ENCODE peak calls at places on chromosomes 7 and 10, in ten cellular contexts. One of them, this sample, is unnamed.
A peak's percentile ranks its signal among the peaks of the same experiment; 100 is the strongest.

GRCh38 chr7:112070674-112071256 is 135.4 kb downstream of the DOCK4 start:
- DNase-seq in adipocyte: no peak
- DNase-seq in T-helper 9 cell: no peak
- DNase-seq in activated T-helper 1 cell treated with anti-CD3 and anti-CD28 coated beads, Interleukin-2, amount 50 U/mL, for 16 hours: no peak
- DNase-seq in LoVo: no peak
- DNase-seq in B cell: no peak
- DNase-seq in PC-3: no peak
- DNase-seq in naive B cell: no peak
- DNase-seq in stimulated activated CD4-positive, alpha-beta T cell treated with anti-CD3 and anti-CD28 coated beads, Interleukin-1b, Interleukin-23, amount 100 ng/mL, for 24 hours: no peak
- DNase-seq in BE2C: no peak
- DNase-seq in this sample: no peak

GRCh38 chr10:9253121-9253520 is 1198.6 kb downstream of the GATA3 start:
- DNase-seq in LoVo: peak; percentile 81
- DNase-seq in B cell: no peak
- DNase-seq in BE2C: no peak
- DNase-seq in adipocyte: peak; percentile 32
- DNase-seq in activated T-helper 1 cell treated with anti-CD3 and anti-CD28 coated beads, Interleukin-2, amount 50 U/mL, for 16 hours: no peak
- DNase-seq in naive B cell: no peak
- DNase-seq in PC-3: peak; percentile 3
- DNase-seq in T-helper 9 cell: no peak
- DNase-seq in stimulated activated CD4-positive, alpha-beta T cell treated with anti-CD3 and anti-CD28 coated beads, Interleukin-1b, Interleukin-23, amount 100 ng/mL, for 24 hours: no peak
- DNase-seq in this sample: peak; percentile 14

GRCh38 chr7:34837316-34837715 is 179.3 kb downstream of the NPSR1 start:
- DNase-seq in LoVo: no peak
- DNase-seq in BE2C: no peak
- DNase-seq in stimulated activated CD4-positive, alpha-beta T cell treated with anti-CD3 and anti-CD28 coated beads, Interleukin-1b, Interleukin-23, amount 100 ng/mL, for 24 hours: no peak
- DNase-seq in T-helper 9 cell: no peak
- DNase-seq in PC-3: peak; percentile 45
- DNase-seq in B cell: no peak
- DNase-seq in activated T-helper 1 cell treated with anti-CD3 and anti-CD28 coated beads, Interleukin-2, amount 50 U/mL, for 16 hours: no peak
- DNase-seq in adipocyte: no peak
- DNase-seq in naive B cell: no peak
- DNase-seq in this sample: no peak

GRCh38 chr7:83835424-83835823 is 186.5 kb upstream of the SEMA3E start:
- DNase-seq in T-helper 9 cell: no peak
- DNase-seq in LoVo: no peak
- DNase-seq in activated T-helper 1 cell treated with anti-CD3 and anti-CD28 coated beads, Interleukin-2, amount 50 U/mL, for 16 hours: no peak
- DNase-seq in stimulated activated CD4-positive, alpha-beta T cell treated with anti-CD3 and anti-CD28 coated beads, Interleukin-1b, Interleukin-23, amount 100 ng/mL, for 24 hours: no peak
- DNase-seq in PC-3: no peak
- DNase-seq in naive B cell: no peak
- DNase-seq in B cell: no peak
- DNase-seq in adipocyte: no peak
- DNase-seq in BE2C: no peak
- DNase-seq in this sample: peak; percentile 17

GRCh38 chr10:119201233-119201632 is 6.1 kb upstream of the GRK5 start:
- DNase-seq in T-helper 9 cell: no peak
- DNase-seq in activated T-helper 1 cell treated with anti-CD3 and anti-CD28 coated beads, Interleukin-2, amount 50 U/mL, for 16 hours: no peak
- DNase-seq in PC-3: peak; percentile 40
- DNase-seq in naive B cell: no peak
- DNase-seq in adipocyte: no peak
- DNase-seq in LoVo: no peak
- DNase-seq in B cell: no peak
- DNase-seq in stimulated activated CD4-positive, alpha-beta T cell treated with anti-CD3 and anti-CD28 coated beads, Interleukin-1b, Interleukin-23, amount 100 ng/mL, for 24 hours: no peak
- DNase-seq in BE2C: no peak
- DNase-seq in this sample: peak; percentile 72

GRCh38 chr10:52883996-52884871 is 111.7 kb upstream of the MBL2 start:
- DNase-seq in PC-3: peak; percentile 100
- DNase-seq in stimulated activated CD4-positive, alpha-beta T cell treated with anti-CD3 and anti-CD28 coated beads, Interleukin-1b, Interleukin-23, amount 100 ng/mL, for 24 hours: no peak
- DNase-seq in B cell: no peak
- DNase-seq in BE2C: peak; percentile 28
- DNase-seq in LoVo: peak; percentile 88
- DNase-seq in adipocyte: peak; percentile 73
- DNase-seq in activated T-helper 1 cell treated with anti-CD3 and anti-CD28 coated beads, Interleukin-2, amount 50 U/mL, for 16 hours: no peak
- DNase-seq in T-helper 9 cell: no peak
- DNase-seq in naive B cell: no peak
- DNase-seq in this sample: peak; percentile 97

GRCh38 chr7:99126921-99127553 is 16.9 kb downstream of the SMURF1 start:
- DNase-seq in LoVo: no peak
- DNase-seq in PC-3: no peak
- DNase-seq in naive B cell: no peak
- DNase-seq in BE2C: no peak
- DNase-seq in stimulated activated CD4-positive, alpha-beta T cell treated with anti-CD3 and anti-CD28 coated beads, Interleukin-1b, Interleukin-23, amount 100 ng/mL, for 24 hours: no peak
- DNase-seq in T-helper 9 cell: no peak
- DNase-seq in adipocyte: no peak
- DNase-seq in B cell: no peak
- DNase-seq in activated T-helper 1 cell treated with anti-CD3 and anti-CD28 coated beads, Interleukin-2, amount 50 U/mL, for 16 hours: no peak
- DNase-seq in this sample: no peak

GRCh38 chr10:30431435-30431911 is 2.5 kb upstream of the MAP3K8 start:
- DNase-seq in LoVo: peak; percentile 74
- DNase-seq in stimulated activated CD4-positive, alpha-beta T cell treated with anti-CD3 and anti-CD28 coated beads, Interleukin-1b, Interleukin-23, amount 100 ng/mL, for 24 hours: no peak
- DNase-seq in activated T-helper 1 cell treated with anti-CD3 and anti-CD28 coated beads, Interleukin-2, amount 50 U/mL, for 16 hours: no peak
- DNase-seq in B cell: no peak
- DNase-seq in BE2C: no peak
- DNase-seq in PC-3: no peak
- DNase-seq in T-helper 9 cell: no peak
- DNase-seq in naive B cell: no peak
- DNase-seq in adipocyte: no peak
- DNase-seq in this sample: peak; percentile 54

GRCh38 chr7:66125052-66125694 is 10.5 kb downstream of the CRCP start:
- DNase-seq in LoVo: no peak
- DNase-seq in naive B cell: no peak
- DNase-seq in BE2C: peak; percentile 45
- DNase-seq in adipocyte: no peak
- DNase-seq in activated T-helper 1 cell treated with anti-CD3 and anti-CD28 coated beads, Interleukin-2, amount 50 U/mL, for 16 hours: no peak
- DNase-seq in PC-3: no peak
- DNase-seq in B cell: no peak
- DNase-seq in stimulated activated CD4-positive, alpha-beta T cell treated with anti-CD3 and anti-CD28 coated beads, Interleukin-1b, Interleukin-23, amount 100 ng/mL, for 24 hours: no peak
- DNase-seq in T-helper 9 cell: no peak
- DNase-seq in this sample: no peak

GRCh38 chr7:157140118-157140905 is 1.6 kb downstream of the UBE3C start:
- DNase-seq in activated T-helper 1 cell treated with anti-CD3 and anti-CD28 coated beads, Interleukin-2, amount 50 U/mL, for 16 hours: no peak
- DNase-seq in B cell: no peak
- DNase-seq in LoVo: no peak
- DNase-seq in naive B cell: peak; percentile 7
- DNase-seq in adipocyte: no peak
- DNase-seq in stimulated activated CD4-positive, alpha-beta T cell treated with anti-CD3 and anti-CD28 coated beads, Interleukin-1b, Interleukin-23, amount 100 ng/mL, for 24 hours: no peak
- DNase-seq in PC-3: no peak
- DNase-seq in T-helper 9 cell: no peak
- DNase-seq in BE2C: no peak
- DNase-seq in this sample: no peak

GRCh38 chr7:14598978-14599377 is 303.6 kb downstream of the DGKB start:
- DNase-seq in adipocyte: no peak
- DNase-seq in B cell: no peak
- DNase-seq in BE2C: no peak
- DNase-seq in PC-3: peak; percentile 50
- DNase-seq in activated T-helper 1 cell treated with anti-CD3 and anti-CD28 coated beads, Interleukin-2, amount 50 U/mL, for 16 hours: no peak
- DNase-seq in stimulated activated CD4-positive, alpha-beta T cell treated with anti-CD3 and anti-CD28 coated beads, Interleukin-1b, Interleukin-23, amount 100 ng/mL, for 24 hours: no peak
- DNase-seq in LoVo: no peak
- DNase-seq in naive B cell: no peak
- DNase-seq in T-helper 9 cell: no peak
- DNase-seq in this sample: peak; percentile 21

GRCh38 chr7:74320645-74321178 is 31.5 kb downstream of the CLIP2 start:
- DNase-seq in BE2C: no peak
- DNase-seq in LoVo: no peak
- DNase-seq in B cell: no peak
- DNase-seq in adipocyte: no peak
- DNase-seq in naive B cell: no peak
- DNase-seq in PC-3: no peak
- DNase-seq in T-helper 9 cell: no peak
- DNase-seq in stimulated activated CD4-positive, alpha-beta T cell treated with anti-CD3 and anti-CD28 coated beads, Interleukin-1b, Interleukin-23, amount 100 ng/mL, for 24 hours: no peak
- DNase-seq in activated T-helper 1 cell treated with anti-CD3 and anti-CD28 coated beads, Interleukin-2, amount 50 U/mL, for 16 hours: no peak
- DNase-seq in this sample: no peak

GRCh38 chr10:109429956-109430760 is 493.2 kb downstream of the XPNPEP1 start:
- DNase-seq in PC-3: peak; percentile 87
- DNase-seq in activated T-helper 1 cell treated with anti-CD3 and anti-CD28 coated beads, Interleukin-2, amount 50 U/mL, for 16 hours: no peak
- DNase-seq in naive B cell: no peak
- DNase-seq in BE2C: no peak
- DNase-seq in T-helper 9 cell: no peak
- DNase-seq in LoVo: no peak
- DNase-seq in adipocyte: peak; percentile 44
- DNase-seq in stimulated activated CD4-positive, alpha-beta T cell treated with anti-CD3 and anti-CD28 coated beads, Interleukin-1b, Interleukin-23, amount 100 ng/mL, for 24 hours: no peak
- DNase-seq in B cell: no peak
- DNase-seq in this sample: peak; percentile 2

GRCh38 chr10:12668634-12669033 is 319.3 kb downstream of the CAMK1D start:
- DNase-seq in activated T-helper 1 cell treated with anti-CD3 and anti-CD28 coated beads, Interleukin-2, amount 50 U/mL, for 16 hours: no peak
- DNase-seq in PC-3: no peak
- DNase-seq in B cell: no peak
- DNase-seq in LoVo: no peak
- DNase-seq in T-helper 9 cell: no peak
- DNase-seq in BE2C: no peak
- DNase-seq in naive B cell: no peak
- DNase-seq in adipocyte: no peak
- DNase-seq in stimulated activated CD4-positive, alpha-beta T cell treated with anti-CD3 and anti-CD28 coated beads, Interleukin-1b, Interleukin-23, amount 100 ng/mL, for 24 hours: no peak
- DNase-seq in this sample: no peak

GRCh38 chr7:12839508-12840153 is 152.2 kb downstream of the ARL4A start:
- DNase-seq in adipocyte: no peak
- DNase-seq in stimulated activated CD4-positive, alpha-beta T cell treated with anti-CD3 and anti-CD28 coated beads, Interleukin-1b, Interleukin-23, amount 100 ng/mL, for 24 hours: no peak
- DNase-seq in PC-3: peak; percentile 16
- DNase-seq in BE2C: no peak
- DNase-seq in B cell: no peak
- DNase-seq in naive B cell: no peak
- DNase-seq in LoVo: no peak
- DNase-seq in T-helper 9 cell: no peak
- DNase-seq in activated T-helper 1 cell treated with anti-CD3 and anti-CD28 coated beads, Interleukin-2, amount 50 U/mL, for 16 hours: no peak
- DNase-seq in this sample: no peak

GRCh38 chr7:47482013-47482761 is 99.7 kb downstream of the TNS3 start:
- DNase-seq in B cell: peak; percentile 53
- DNase-seq in T-helper 9 cell: no peak
- DNase-seq in adipocyte: peak; percentile 88
- DNase-seq in LoVo: peak; percentile 73
- DNase-seq in PC-3: peak; percentile 83
- DNase-seq in activated T-helper 1 cell treated with anti-CD3 and anti-CD28 coated beads, Interleukin-2, amount 50 U/mL, for 16 hours: no peak
- DNase-seq in BE2C: peak; percentile 77
- DNase-seq in stimulated activated CD4-positive, alpha-beta T cell treated with anti-CD3 and anti-CD28 coated beads, Interleukin-1b, Interleukin-23, amount 100 ng/mL, for 24 hours: no peak
- DNase-seq in naive B cell: no peak
- DNase-seq in this sample: peak; percentile 86

GRCh38 chr7:133836666-133837065 is 290.5 kb upstream of the LRGUK start:
- DNase-seq in adipocyte: no peak
- DNase-seq in naive B cell: no peak
- DNase-seq in LoVo: no peak
- DNase-seq in PC-3: no peak
- DNase-seq in stimulated activated CD4-positive, alpha-beta T cell treated with anti-CD3 and anti-CD28 coated beads, Interleukin-1b, Interleukin-23, amount 100 ng/mL, for 24 hours: no peak
- DNase-seq in BE2C: peak; percentile 59
- DNase-seq in activated T-helper 1 cell treated with anti-CD3 and anti-CD28 coated beads, Interleukin-2, amount 50 U/mL, for 16 hours: no peak
- DNase-seq in B cell: no peak
- DNase-seq in T-helper 9 cell: no peak
- DNase-seq in this sample: no peak

GRCh38 chr10:5861269-5862031 is 28.2 kb downstream of the ANKRD16 start:
- DNase-seq in stimulated activated CD4-positive, alpha-beta T cell treated with anti-CD3 and anti-CD28 coated beads, Interleukin-1b, Interleukin-23, amount 100 ng/mL, for 24 hours: no peak
- DNase-seq in adipocyte: peak; percentile 68
- DNase-seq in naive B cell: no peak
- DNase-seq in T-helper 9 cell: no peak
- DNase-seq in LoVo: peak; percentile 67
- DNase-seq in BE2C: no peak
- DNase-seq in B cell: no peak
- DNase-seq in activated T-helper 1 cell treated with anti-CD3 and anti-CD28 coated beads, Interleukin-2, amount 50 U/mL, for 16 hours: no peak
- DNase-seq in PC-3: peak; percentile 76
- DNase-seq in this sample: peak; percentile 83

GRCh38 chr10:22285130-22285529 is 31.1 kb upstream of the COMMD3 start:
- DNase-seq in activated T-helper 1 cell treated with anti-CD3 and anti-CD28 coated beads, Interleukin-2, amount 50 U/mL, for 16 hours: no peak
- DNase-seq in T-helper 9 cell: no peak
- DNase-seq in BE2C: no peak
- DNase-seq in stimulated activated CD4-positive, alpha-beta T cell treated with anti-CD3 and anti-CD28 coated beads, Interleukin-1b, Interleukin-23, amount 100 ng/mL, for 24 hours: no peak
- DNase-seq in LoVo: no peak
- DNase-seq in B cell: no peak
- DNase-seq in adipocyte: no peak
- DNase-seq in naive B cell: no peak
- DNase-seq in PC-3: no peak
- DNase-seq in this sample: no peak

GRCh38 chr10:30804478-30805055 is 175.0 kb upstream of the LYZL2 start:
- DNase-seq in activated T-helper 1 cell treated with anti-CD3 and anti-CD28 coated beads, Interleukin-2, amount 50 U/mL, for 16 hours: no peak
- DNase-seq in stimulated activated CD4-positive, alpha-beta T cell treated with anti-CD3 and anti-CD28 coated beads, Interleukin-1b, Interleukin-23, amount 100 ng/mL, for 24 hours: no peak
- DNase-seq in naive B cell: no peak
- DNase-seq in T-helper 9 cell: no peak
- DNase-seq in B cell: no peak
- DNase-seq in adipocyte: peak; percentile 70
- DNase-seq in PC-3: peak; percentile 5
- DNase-seq in BE2C: no peak
- DNase-seq in LoVo: no peak
- DNase-seq in this sample: peak; percentile 26

GRCh38 chr10:34333513-34333912 is 481.6 kb downstream of the PARD3 start:
- DNase-seq in LoVo: no peak
- DNase-seq in stimulated activated CD4-positive, alpha-beta T cell treated with anti-CD3 and anti-CD28 coated beads, Interleukin-1b, Interleukin-23, amount 100 ng/mL, for 24 hours: no peak
- DNase-seq in BE2C: no peak
- DNase-seq in activated T-helper 1 cell treated with anti-CD3 and anti-CD28 coated beads, Interleukin-2, amount 50 U/mL, for 16 hours: no peak
- DNase-seq in naive B cell: no peak
- DNase-seq in adipocyte: peak; percentile 81
- DNase-seq in B cell: no peak
- DNase-seq in T-helper 9 cell: no peak
- DNase-seq in PC-3: peak; percentile 97
- DNase-seq in this sample: peak; percentile 67

GRCh38 chr7:121431389-121431788 is 35.3 kb upstream of the FAM3C start:
- DNase-seq in B cell: no peak
- DNase-seq in BE2C: no peak
- DNase-seq in naive B cell: no peak
- DNase-seq in T-helper 9 cell: no peak
- DNase-seq in PC-3: no peak
- DNase-seq in activated T-helper 1 cell treated with anti-CD3 and anti-CD28 coated beads, Interleukin-2, amount 50 U/mL, for 16 hours: no peak
- DNase-seq in stimulated activated CD4-positive, alpha-beta T cell treated with anti-CD3 and anti-CD28 coated beads, Interleukin-1b, Interleukin-23, amount 100 ng/mL, for 24 hours: no peak
- DNase-seq in adipocyte: no peak
- DNase-seq in LoVo: no peak
- DNase-seq in this sample: no peak

GRCh38 chr7:33973235-33974015 is 68.1 kb downstream of the BMPER start:
- DNase-seq in stimulated activated CD4-positive, alpha-beta T cell treated with anti-CD3 and anti-CD28 coated beads, Interleukin-1b, Interleukin-23, amount 100 ng/mL, for 24 hours: no peak
- DNase-seq in PC-3: no peak
- DNase-seq in naive B cell: no peak
- DNase-seq in T-helper 9 cell: no peak
- DNase-seq in adipocyte: no peak
- DNase-seq in B cell: no peak
- DNase-seq in LoVo: no peak
- DNase-seq in BE2C: no peak
- DNase-seq in activated T-helper 1 cell treated with anti-CD3 and anti-CD28 coated beads, Interleukin-2, amount 50 U/mL, for 16 hours: no peak
- DNase-seq in this sample: peak; percentile 19

GRCh38 chr10:44416021-44416758 is 31.3 kb upstream of the CXCL12 start:
- DNase-seq in adipocyte: no peak
- DNase-seq in activated T-helper 1 cell treated with anti-CD3 and anti-CD28 coated beads, Interleukin-2, amount 50 U/mL, for 16 hours: no peak
- DNase-seq in LoVo: no peak
- DNase-seq in stimulated activated CD4-positive, alpha-beta T cell treated with anti-CD3 and anti-CD28 coated beads, Interleukin-1b, Interleukin-23, amount 100 ng/mL, for 24 hours: no peak
- DNase-seq in T-helper 9 cell: no peak
- DNase-seq in naive B cell: no peak
- DNase-seq in BE2C: no peak
- DNase-seq in B cell: no peak
- DNase-seq in PC-3: no peak
- DNase-seq in this sample: no peak

GRCh38 chr10:131703527-131703926 is 197.3 kb upstream of the PPP2R2D start:
- DNase-seq in PC-3: no peak
- DNase-seq in naive B cell: no peak
- DNase-seq in B cell: no peak
- DNase-seq in activated T-helper 1 cell treated with anti-CD3 and anti-CD28 coated beads, Interleukin-2, amount 50 U/mL, for 16 hours: no peak
- DNase-seq in LoVo: no peak
- DNase-seq in stimulated activated CD4-positive, alpha-beta T cell treated with anti-CD3 and anti-CD28 coated beads, Interleukin-1b, Interleukin-23, amount 100 ng/mL, for 24 hours: no peak
- DNase-seq in BE2C: no peak
- DNase-seq in T-helper 9 cell: no peak
- DNase-seq in adipocyte: no peak
- DNase-seq in this sample: no peak

GRCh38 chr7:30727061-30727945 is 24.6 kb upstream of the INMT start:
- DNase-seq in B cell: no peak
- DNase-seq in adipocyte: peak; percentile 27
- DNase-seq in PC-3: peak; percentile 32
- DNase-seq in activated T-helper 1 cell treated with anti-CD3 and anti-CD28 coated beads, Interleukin-2, amount 50 U/mL, for 16 hours: no peak
- DNase-seq in BE2C: no peak
- DNase-seq in stimulated activated CD4-positive, alpha-beta T cell treated with anti-CD3 and anti-CD28 coated beads, Interleukin-1b, Interleukin-23, amount 100 ng/mL, for 24 hours: no peak
- DNase-seq in T-helper 9 cell: peak; percentile 36
- DNase-seq in naive B cell: no peak
- DNase-seq in LoVo: no peak
- DNase-seq in this sample: no peak

GRCh38 chr7:108016841-108017775 is 14.1 kb upstream of the LAMB1 start:
- DNase-seq in BE2C: no peak
- DNase-seq in activated T-helper 1 cell treated with anti-CD3 and anti-CD28 coated beads, Interleukin-2, amount 50 U/mL, for 16 hours: no peak
- DNase-seq in PC-3: peak; percentile 75
- DNase-seq in LoVo: no peak
- DNase-seq in T-helper 9 cell: no peak
- DNase-seq in B cell: no peak
- DNase-seq in stimulated activated CD4-positive, alpha-beta T cell treated with anti-CD3 and anti-CD28 coated beads, Interleukin-1b, Interleukin-23, amount 100 ng/mL, for 24 hours: no peak
- DNase-seq in naive B cell: no peak
- DNase-seq in adipocyte: peak; percentile 56
- DNase-seq in this sample: peak; percentile 90

GRCh38 chr10:73888514-73888913 is 14.2 kb upstream of the CAMK2G start:
- DNase-seq in BE2C: no peak
- DNase-seq in PC-3: peak; percentile 100
- DNase-seq in B cell: peak; percentile 38
- DNase-seq in activated T-helper 1 cell treated with anti-CD3 and anti-CD28 coated beads, Interleukin-2, amount 50 U/mL, for 16 hours: no peak
- DNase-seq in naive B cell: no peak
- DNase-seq in stimulated activated CD4-positive, alpha-beta T cell treated with anti-CD3 and anti-CD28 coated beads, Interleukin-1b, Interleukin-23, amount 100 ng/mL, for 24 hours: no peak
- DNase-seq in LoVo: peak; percentile 39
- DNase-seq in T-helper 9 cell: no peak
- DNase-seq in adipocyte: peak; percentile 20
- DNase-seq in this sample: peak; percentile 88

This sample was measured in mammary epithelial cell.